ENCODE peak calls at places on chromosomes 5 and 9, in seven cellular contexts. Z is fibroblast of lung; N is ELR; T is germinal center; J is ACHN; Y is LoVo; V is stimulated activated CD4-positive, alpha-beta T cell treated with anti-CD3 and anti-CD28 coated beads, Interleukin-4, amount 100 ng/mL, for 4 hours. U is an unnamed sample.

GRCh38 chr9:116096853-116097252 is 56.7 kb upstream of the PAPPA start:
- DNase-seq in Z (no peak), N (no peak), T (no peak), J (no peak), Y (no peak), V (no peak), U (no peak)

GRCh38 chr9:97411789-97412627 is at the start of gene TDRD7:
- DNase-seq in Z (peak), N (peak), T (peak), J (peak), Y (peak), V (peak), U (peak)

GRCh38 chr9:19049872-19050636 is 827 bp downstream of the RRAGA start:
- DNase-seq in Z (peak), N (peak), T (peak), J (peak), Y (no peak), V (no peak), U (peak)

GRCh38 chr5:124738751-124739559 is 7.5 kb downstream of the ZNF608 start:
- DNase-seq in Z (no peak), N (no peak), T (no peak), J (no peak), Y (no peak), V (no peak), U (peak)

GRCh38 chr9:71676460-71676859 is 91.9 kb downstream of the CEMIP2 start:
- DNase-seq in Z (no peak), N (no peak), T (no peak), J (no peak), Y (no peak), V (no peak), U (no peak)

GRCh38 chr9:133122935-133123611 is 2.0 kb upstream of the RALGDS start:
- DNase-seq in Z (no peak), N (peak), T (no peak), J (no peak), Y (no peak), V (no peak), U (no peak)

GRCh38 chr9:93122721-93123221 is 11.3 kb downstream of the NINJ1 start:
- DNase-seq in Z (no peak), N (no peak), T (no peak), J (no peak), Y (no peak), V (no peak), U (no peak)

GRCh38 chr9:87579761-87580626 is 82.3 kb downstream of the DAPK1 start:
- DNase-seq in Z (no peak), N (no peak), T (no peak), J (peak), Y (no peak), V (no peak), U (no peak)

GRCh38 chr5:172137046-172137445 is 51.0 kb downstream of the STK10 start:
- DNase-seq in Z (no peak), N (no peak), T (no peak), J (no peak), Y (no peak), V (no peak), U (no peak)

GRCh38 chr9:113650207-113651131 is 186.9 kb downstream of the RGS3 start:
- DNase-seq in Z (peak), N (peak), T (no peak), J (peak), Y (no peak), V (no peak), U (no peak)

GRCh38 chr9:89949116-89949515 is 344.3 kb downstream of the GADD45G start:
- DNase-seq in Z (no peak), N (no peak), T (no peak), J (no peak), Y (no peak), V (no peak), U (no peak)

GRCh38 chr5:179326176-179326997 is 18.9 kb downstream of the ADAMTS2 start:
- DNase-seq in Z (peak), N (peak), T (no peak), J (no peak), Y (no peak), V (no peak), U (no peak)

GRCh38 chr9:109241931-109242330 is 74.9 kb upstream of the FRRS1L start:
- DNase-seq in Z (no peak), N (no peak), T (no peak), J (no peak), Y (no peak), V (no peak), U (no peak)

GRCh38 chr5:33734541-33734940 is 157.2 kb downstream of the ADAMTS12 start:
- DNase-seq in Z (no peak), N (peak), T (no peak), J (no peak), Y (no peak), V (no peak), U (no peak)

GRCh38 chr5:90000351-90000750 is 409.2 kb downstream of the CETN3 start:
- DNase-seq in Z (no peak), N (no peak), T (no peak), J (no peak), Y (no peak), V (no peak), U (peak)

GRCh38 chr5:158928405-158928804 is 171.3 kb downstream of the EBF1 start:
- DNase-seq in Z (no peak), N (no peak), T (no peak), J (no peak), Y (no peak), V (no peak), U (no peak)

GRCh38 chr5:59660737-59661136 is 232.8 kb downstream of the PDE4D start:
- DNase-seq in Z (peak), N (peak), T (no peak), J (peak), Y (no peak), V (no peak), U (peak)

GRCh38 chr5:91848453-91848852 is 465.3 kb upstream of the ARRDC3 start:
- DNase-seq in Z (peak), N (peak), T (no peak), J (peak), Y (peak), V (no peak), U (no peak)

GRCh38 chr5:157159209-157159751 is 6.8 kb downstream of the GARIN3 start:
- DNase-seq in Z (no peak), N (no peak), T (no peak), J (no peak), Y (no peak), V (no peak), U (no peak)

GRCh38 chr9:94922691-94923107 is 196.2 kb downstream of the AOPEP start:
- DNase-seq in Z (peak), N (peak), T (no peak), J (no peak), Y (no peak), V (no peak), U (peak)

GRCh38 chr9:1995084-1995483 is 20.1 kb upstream of the SMARCA2 start:
- DNase-seq in Z (no peak), N (no peak), T (no peak), J (no peak), Y (no peak), V (no peak), U (no peak)

GRCh38 chr5:76144892-76145291 is 61.7 kb downstream of the SV2C start:
- DNase-seq in Z (no peak), N (no peak), T (no peak), J (no peak), Y (no peak), V (no peak), U (no peak)

GRCh38 chr5:122408592-122409219 is 96.7 kb downstream of the SNCAIP start:
- DNase-seq in Z (no peak), N (no peak), T (no peak), J (no peak), Y (no peak), V (no peak), U (no peak)

GRCh38 chr9:133726401-133727276 is 11.5 kb downstream of the SARDH start:
- DNase-seq in Z (peak), N (peak), T (no peak), J (peak), Y (peak), V (peak), U (peak)

GRCh38 chr9:12775963-12776774 is 1.3 kb downstream of the LURAP1L start:
- DNase-seq in Z (peak), N (peak), T (peak), J (peak), Y (peak), V (no peak), U (no peak)

GRCh38 chr9:124285903-124286291 is 28.1 kb downstream of the NEK6 start:
- DNase-seq in Z (peak), N (peak), T (no peak), J (peak), Y (no peak), V (peak), U (no peak)

GRCh38 chr9:134532084-134532483 is 109.5 kb upstream of the COL5A1 start:
- DNase-seq in Z (no peak), N (no peak), T (no peak), J (no peak), Y (no peak), V (no peak), U (no peak)

GRCh38 chr5:9698125-9698848 is 68.1 kb upstream of the TAS2R1 start:
- DNase-seq in Z (peak), N (peak), T (no peak), J (no peak), Y (no peak), V (no peak), U (no peak)

GRCh38 chr5:111730659-111731382 is 26.2 kb downstream of the NREP start:
- DNase-seq in Z (no peak), N (no peak), T (no peak), J (no peak), Y (no peak), V (no peak), U (no peak)

GRCh38 chr5:998975-999501 is 9.6 kb upstream of the NKD2 start:
- DNase-seq in Z (peak), N (no peak), T (no peak), J (no peak), Y (no peak), V (no peak), U (no peak)

GRCh38 chr9:92632641-92633040 is 37.3 kb downstream of the IPPK start:
- DNase-seq in Z (no peak), N (no peak), T (no peak), J (no peak), Y (no peak), V (no peak), U (no peak)

GRCh38 chr5:34802834-34803563 is 36.0 kb upstream of the TTC23L start:
- DNase-seq in Z (no peak), N (no peak), T (no peak), J (no peak), Y (no peak), V (no peak), U (no peak)

GRCh38 chr9:122338536-122338935 is 32.3 kb upstream of the PTGS1 start:
- DNase-seq in Z (no peak), N (no peak), T (no peak), J (no peak), Y (no peak), V (no peak), U (no peak)

U was measured in OCI-LY7.